ENCODE peak calls at places on chromosomes 2 and 18, in five cellular contexts. L is choroid plexus epithelial cell, A is upper lobe of right lung, D is OCI-LY7, N is aorta. E is an unnamed sample.

GRCh38 chr2:166700079-166700478 is 188.2 kb upstream of the XIRP2 start:
- DNase-seq in N (no peak), L (peak), A (no peak), D (no peak), E (peak)

GRCh38 chr2:189685540-189686229 is 11.2 kb downstream of the ANKAR start:
- DNase-seq in L (peak), A (no peak), D (no peak), N (peak), E (peak)

GRCh38 chr2:98731709-98732349 is 897 bp upstream of the MGAT4A start:
- DNase-seq in N (no peak), A (no peak), L (no peak), D (peak), E (no peak)

GRCh38 chr2:205086689-205087088 is 541.4 kb downstream of the PARD3B start:
- DNase-seq in N (no peak), A (no peak), D (no peak), L (no peak), E (no peak)

GRCh38 chr2:53202063-53202462 is 565.5 kb upstream of the CHAC2 start:
- DNase-seq in A (no peak), N (no peak), D (no peak), L (peak), E (no peak)

GRCh38 chr18:80023173-80023572 is 11.1 kb upstream of the RBFA start:
- DNase-seq in L (no peak), A (no peak), D (peak), N (no peak), E (no peak)

GRCh38 chr2:37568565-37568964 is 102.9 kb downstream of the CDC42EP3 start:
- DNase-seq in D (no peak), N (no peak), A (no peak), L (no peak), E (no peak)

GRCh38 chr2:203636896-203637818 is 69.3 kb upstream of the CD28 start:
- DNase-seq in N (no peak), A (no peak), D (no peak), L (peak), E (peak)

GRCh38 chr2:168120310-168120709 is 127.1 kb downstream of the STK39 start:
- DNase-seq in A (no peak), N (no peak), D (peak), L (no peak), E (no peak)

GRCh38 chr2:47034973-47035609 is 119.5 kb upstream of the MCFD2 start:
- DNase-seq in D (peak), L (peak), A (peak), N (peak), E (no peak)

GRCh38 chr2:10020001-10020400 is 23.3 kb upstream of the KLF11 start:
- DNase-seq in L (no peak), A (peak), D (no peak), N (peak), E (no peak)

GRCh38 chr2:224579411-224579810 is 5.8 kb downstream of the CUL3 start:
- DNase-seq in L (peak), A (no peak), N (no peak), D (no peak), E (no peak)

GRCh38 chr2:20593072-20594034 is 57.5 kb downstream of the HS1BP3 start:
- DNase-seq in D (no peak), N (peak), L (peak), A (peak), E (no peak)

GRCh38 chr2:19738707-19739106 is 163.1 kb downstream of the TTC32 start:
- DNase-seq in A (no peak), D (no peak), L (peak), N (peak), E (no peak)

GRCh38 chr2:201580486-201580885 is 62.8 kb downstream of the TMEM237 start:
- DNase-seq in L (peak), D (no peak), A (no peak), N (no peak), E (no peak)

GRCh38 chr2:9797681-9798556 is 45.4 kb upstream of the TAF1B start:
- DNase-seq in L (no peak), A (no peak), D (no peak), N (no peak), E (no peak)

GRCh38 chr18:6795307-6795706 is 65.8 kb downstream of the ARHGAP28 start:
- DNase-seq in D (no peak), N (no peak), A (no peak), L (peak), E (no peak)

GRCh38 chr2:104043864-104044263 is 810.1 kb upstream of the POU3F3 start:
- DNase-seq in N (no peak), D (peak), L (no peak), A (no peak), E (no peak)

GRCh38 chr18:47729356-47729755 is 201.1 kb downstream of the SMAD2 start:
- DNase-seq in N (no peak), L (no peak), D (no peak), A (no peak), E (no peak)

GRCh38 chr2:172964511-172964910 is 111.1 kb upstream of the MAP3K20 start:
- DNase-seq in N (no peak), D (no peak), L (no peak), A (no peak), E (no peak)

GRCh38 chr18:29188760-29189159 is 1011.8 kb upstream of the CDH2 start:
- DNase-seq in L (no peak), D (no peak), A (no peak), N (no peak), E (no peak)

GRCh38 chr2:12347049-12347448 is 369.7 kb upstream of the TRIB2 start:
- DNase-seq in L (peak), D (no peak), A (no peak), N (no peak), E (no peak)

GRCh38 chr2:74498500-74499268 is 719 bp downstream of the LBX2 start:
- DNase-seq in D (no peak), A (no peak), L (no peak), N (no peak), E (no peak)

GRCh38 chr2:74499940-74500577 is 656 bp upstream of the LBX2 start:
- DNase-seq in L (no peak), D (no peak), N (no peak), A (no peak), E (no peak)

GRCh38 chr2:74497777-74498499 is 1.5 kb downstream of the LBX2 start:
- DNase-seq in A (peak), D (no peak), N (peak), L (no peak), E (no peak)

GRCh38 chr2:74500578-74500946 is 1.2 kb upstream of the LBX2 start:
- DNase-seq in D (no peak), N (no peak), L (no peak), A (no peak), E (no peak)

GRCh38 chr2:74499269-74499939 is at the start of gene LBX2:
- DNase-seq in N (no peak), D (no peak), A (no peak), L (no peak), E (no peak)
- H3K4me3 ChIP-seq in N (no peak), D (no peak), A (peak), L (peak), E (no peak)

GRCh38 chr2:218984239-218985020 is 554 bp downstream of the FEV start:
- DNase-seq in N (peak), L (no peak), A (no peak), D (no peak), E (no peak)

GRCh38 chr2:218985021-218985324 is at the start of gene FEV:
- DNase-seq in L (no peak), A (no peak), D (no peak), N (peak), E (no peak)

GRCh38 chr2:218982312-218983262 is 2.4 kb downstream of the FEV start:
- DNase-seq in N (no peak), D (no peak), A (no peak), L (no peak), E (no peak)

GRCh38 chr2:218983263-218983970 is 1.6 kb downstream of the FEV start:
- DNase-seq in N (no peak), A (no peak), D (no peak), L (no peak), E (no peak)

DNA sequence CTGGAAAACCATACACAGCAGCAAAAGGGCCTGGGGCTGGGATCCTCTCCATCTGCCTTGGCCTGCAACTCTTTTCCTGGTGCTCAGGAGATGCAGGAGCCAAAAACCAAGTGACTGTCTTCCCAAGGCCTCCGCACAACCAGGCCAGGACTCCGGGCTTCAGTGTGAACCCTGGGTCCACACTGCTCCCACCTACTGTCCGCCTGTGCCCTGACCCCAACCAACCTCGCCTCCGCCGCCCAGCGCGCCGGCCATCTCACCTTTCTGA is 1.1 kb downstream of the FEV start:
- DNase-seq in N (no peak), L (no peak), D (no peak), A (no peak), E (no peak)
- H3K4me3 ChIP-seq in N (no peak), L (no peak), D (no peak), A (no peak), E (no peak)

GRCh38 chr2:15982285-15982967 is 42.1 kb downstream of the MYCN start:
- DNase-seq in D (no peak), N (no peak), L (no peak), A (no peak), E (peak)

GRCh38 chr2:15980605-15981098 is 40.3 kb downstream of the MYCN start:
- DNase-seq in L (no peak), N (no peak), A (no peak), D (no peak), E (no peak)

GRCh38 chr2:15983496-15983895 is 43.1 kb downstream of the MYCN start:
- DNase-seq in N (no peak), A (no peak), D (no peak), L (no peak), E (no peak)

GRCh38 chr2:15979759-15980604 is 39.6 kb downstream of the MYCN start:
- DNase-seq in N (no peak), L (no peak), D (no peak), A (no peak), E (no peak)

DNA sequence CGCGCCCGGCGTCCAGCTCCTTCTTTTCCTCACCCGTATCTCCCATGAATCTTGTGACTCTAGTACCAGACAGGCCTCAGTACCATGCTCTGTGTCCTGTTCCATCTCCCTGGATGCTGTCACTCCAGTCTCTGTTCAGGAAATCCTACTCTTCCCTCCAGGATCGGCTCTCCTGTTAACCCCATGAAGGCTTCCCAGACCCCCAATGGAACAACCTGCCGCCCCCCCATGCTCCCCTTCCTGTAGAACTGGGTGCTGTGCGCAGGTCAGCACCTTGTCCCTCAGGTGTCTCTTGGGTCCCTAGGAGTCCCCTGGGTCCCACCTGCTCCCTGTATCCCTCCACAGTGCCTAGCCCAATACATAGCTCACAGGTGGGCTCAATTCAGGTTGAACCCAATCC is 41.3 kb downstream of the MYCN start:
- DNase-seq in N (no peak), D (no peak), L (no peak), A (no peak), E (no peak)
- H3K4me3 ChIP-seq in N (no peak), D (no peak), L (no peak), A (no peak), E (no peak)

GRCh38 chr2:169647496-169647895 is 46.7 kb downstream of the CFAP210 start:
- DNase-seq in N (no peak), D (no peak), A (no peak), L (no peak), E (no peak)
- H3K4me3 ChIP-seq in N (no peak), D (no peak), A (no peak), L (no peak), E (no peak)

GRCh38 chr2:44246436-44246835 is 28.8 kb upstream of the SLC3A1 start:
- DNase-seq in D (no peak), L (peak), N (no peak), A (no peak), E (no peak)

GRCh38 chr2:44246840-44247369 is 28.4 kb upstream of the SLC3A1 start:
- DNase-seq in L (no peak), D (no peak), A (no peak), N (no peak), E (no peak)

GRCh38 chr2:44242929-44243328 is 32.4 kb upstream of the SLC3A1 start:
- DNase-seq in A (no peak), L (peak), N (no peak), D (no peak), E (no peak)

GRCh38 chr2:44245068-44245861 is 30.0 kb upstream of the SLC3A1 start:
- DNase-seq in L (no peak), N (no peak), D (no peak), A (no peak), E (no peak)

GRCh38 chr2:44244135-44244871 is 31.0 kb upstream of the SLC3A1 start:
- DNase-seq in N (peak), D (peak), L (peak), A (no peak), E (peak)
- H3K4me3 ChIP-seq in N (peak), D (peak), L (peak), A (peak), E (peak)

GRCh38 chr2:217071416-217071815 is 211.6 kb upstream of the TNP1 start:
- DNase-seq in N (no peak), A (no peak), L (peak), D (no peak), E (no peak)
- H3K4me3 ChIP-seq in N (no peak), A (no peak), L (no peak), D (no peak), E (no peak)

GRCh38 chr2:97715951-97716694 is 2.7 kb downstream of the ZAP70 start:
- DNase-seq in L (no peak), D (no peak), A (peak), N (no peak), E (no peak)

GRCh38 chr2:97712693-97713295 is 582 bp upstream of the ZAP70 start:
- DNase-seq in L (no peak), A (peak), D (peak), N (no peak), E (no peak)

GRCh38 chr2:97713296-97714083 is at the start of gene ZAP70:
- DNase-seq in L (no peak), N (no peak), D (peak), A (peak), E (peak)

GRCh38 chr2:97714950-97715652 is 1.7 kb downstream of the ZAP70 start:
- DNase-seq in L (no peak), D (no peak), N (no peak), A (peak), E (no peak)

GRCh38 chr2:97714084-97714949 is 941 bp downstream of the ZAP70 start:
- DNase-seq in A (peak), N (no peak), L (no peak), D (peak), E (no peak)
- H3K4me3 ChIP-seq in A (peak), N (no peak), L (no peak), D (peak), E (peak)